ENCODE peak calls at places on chromosomes 6 and 20, in six cellular contexts. R is ovary, J is tibial nerve, M is SK-N-SH, O is GM12878, P is stomach. H is an unnamed sample.

GRCh38 chr6:150301871-150302800 is 66.7 kb upstream of the IYD start:
- DNase-seq in R (no peak), J (no peak), M (no peak), O (no peak), P (no peak), H (peak; percentile 23)

GRCh38 chr6:112357801-112358200 is 10.7 kb downstream of the RFPL4B start:
- DNase-seq in R (no peak), J (no peak), M (no peak), O (no peak), P (no peak), H (no peak)

GRCh38 chr6:16637635-16638034 is 123.6 kb downstream of the ATXN1 start:
- DNase-seq in R (no peak), J (no peak), M (no peak), O (no peak), P (no peak), H (no peak)

GRCh38 chr6:16625319-16626240 is 135.7 kb downstream of the ATXN1 start:
- DNase-seq in R (no peak), J (no peak), M (no peak), O (no peak), P (no peak), H (peak; percentile 2)

GRCh38 chr20:55919319-55919718 is 86.0 kb downstream of the CBLN4 start:
- DNase-seq in R (no peak), J (no peak), M (no peak), O (no peak), P (no peak), H (no peak)

GRCh38 chr6:84410377-84410776 is 182.9 kb upstream of the CEP162 start:
- DNase-seq in R (no peak), J (no peak), M (no peak), O (no peak), P (no peak), H (no peak)

GRCh38 chr20:32012159-32012682 is 2.0 kb downstream of the CCM2L start:
- DNase-seq in R (no peak), J (no peak), M (no peak), O (no peak), P (no peak), H (no peak)

GRCh38 chr6:116073765-116074450 is 13.2 kb upstream of the FRK start:
- DNase-seq in R (no peak), J (no peak), M (no peak), O (no peak), P (no peak), H (peak; percentile 39)

GRCh38 chr6:34514593-34515472 is 41.3 kb downstream of the SPDEF start:
- DNase-seq in R (peak; percentile 80), J (no peak), M (peak; percentile 94), O (no peak), P (no peak), H (no peak)

GRCh38 chr6:11710968-11711643 is 67.5 kb downstream of the ADTRP start:
- DNase-seq in R (no peak), J (no peak), M (no peak), O (no peak), P (no peak), H (no peak)

GRCh38 chr6:147417954-147418353 is 90.5 kb upstream of the SAMD5 start:
- DNase-seq in R (no peak), J (no peak), M (no peak), O (no peak), P (no peak), H (no peak)

GRCh38 chr6:16419636-16420331 is 181.4 kb downstream of the GMPR start:
- DNase-seq in R (no peak), J (no peak), M (no peak), O (peak; percentile 96), P (no peak), H (no peak)

GRCh38 chr20:20864346-20865096 is 152.1 kb upstream of the RALGAPA2 start:
- DNase-seq in R (no peak), J (no peak), M (no peak), O (no peak), P (no peak), H (peak; percentile 50)

GRCh38 chr6:149037026-149037734 is 280.3 kb upstream of the TAB2 start:
- DNase-seq in R (no peak), J (no peak), M (no peak), O (no peak), P (no peak), H (no peak)

GRCh38 chr6:41430875-41431274 is 95.5 kb downstream of the NCR2 start:
- DNase-seq in R (no peak), J (no peak), M (no peak), O (no peak), P (no peak), H (no peak)

GRCh38 chr6:168799067-168799466 is 358.1 kb downstream of the SMOC2 start:
- DNase-seq in R (no peak), J (no peak), M (no peak), O (no peak), P (no peak), H (no peak)

GRCh38 chr6:133835901-133836300 is 53.0 kb upstream of the TCF21 start:
- DNase-seq in R (no peak), J (no peak), M (no peak), O (no peak), P (no peak), H (no peak)

GRCh38 chr6:113672691-113673149 is 184.4 kb upstream of the MARCKS start:
- DNase-seq in R (peak; percentile 59), J (peak; percentile 49), M (peak; percentile 69), O (no peak), P (peak; percentile 45), H (no peak)

GRCh38 chr6:113671440-113671839 is 185.7 kb upstream of the MARCKS start:
- DNase-seq in R (no peak), J (no peak), M (no peak), O (no peak), P (no peak), H (no peak)

GRCh38 chr6:113676972-113677371 is 180.2 kb upstream of the MARCKS start:
- DNase-seq in R (no peak), J (no peak), M (no peak), O (no peak), P (no peak), H (no peak)

GRCh38 chr6:113676057-113676456 is 181.1 kb upstream of the MARCKS start:
- DNase-seq in R (no peak), J (no peak), M (no peak), O (no peak), P (peak; percentile 44), H (no peak)

DNA sequence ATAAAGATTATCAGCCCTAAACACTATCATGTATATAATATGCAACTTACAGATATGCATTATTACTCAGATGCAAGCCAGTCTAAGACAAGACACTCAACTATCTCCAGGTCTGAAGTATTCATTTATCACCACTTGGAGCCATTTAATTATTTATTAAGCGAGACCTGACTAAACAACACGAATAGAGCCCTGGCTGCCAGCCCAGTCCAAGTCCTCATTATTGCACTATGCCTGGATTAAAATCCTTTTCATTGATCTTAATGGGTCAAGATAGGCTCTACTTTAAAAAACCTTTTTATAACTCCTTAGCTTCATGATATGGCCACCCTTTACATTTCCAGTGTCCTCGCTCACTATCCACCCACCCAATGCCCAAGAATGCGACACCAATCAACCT is 183.1 kb upstream of the MARCKS start:
- DNase-seq in R (no peak), J (no peak), M (no peak), O (no peak), P (peak; percentile 48), H (no peak)
- TF ChIP-seq EP300 in R (no peak), J (no peak), M (no peak), O (no peak), P (no peak), H (no peak)

GRCh38 chr20:33516882-33517281 is 27.0 kb downstream of the CBFA2T2 start:
- DNase-seq in R (no peak), J (no peak), M (no peak), O (no peak), P (no peak), H (peak; percentile 47)

GRCh38 chr20:33515569-33516216 is 25.8 kb downstream of the CBFA2T2 start:
- DNase-seq in R (no peak), J (no peak), M (no peak), O (no peak), P (no peak), H (no peak)

GRCh38 chr20:33521461-33521860 is 31.6 kb downstream of the CBFA2T2 start:
- DNase-seq in R (no peak), J (no peak), M (no peak), O (no peak), P (no peak), H (no peak)

GRCh38 chr20:33522256-33522820 is 32.4 kb downstream of the CBFA2T2 start:
- DNase-seq in R (no peak), J (no peak), M (no peak), O (no peak), P (no peak), H (no peak)

DNA sequence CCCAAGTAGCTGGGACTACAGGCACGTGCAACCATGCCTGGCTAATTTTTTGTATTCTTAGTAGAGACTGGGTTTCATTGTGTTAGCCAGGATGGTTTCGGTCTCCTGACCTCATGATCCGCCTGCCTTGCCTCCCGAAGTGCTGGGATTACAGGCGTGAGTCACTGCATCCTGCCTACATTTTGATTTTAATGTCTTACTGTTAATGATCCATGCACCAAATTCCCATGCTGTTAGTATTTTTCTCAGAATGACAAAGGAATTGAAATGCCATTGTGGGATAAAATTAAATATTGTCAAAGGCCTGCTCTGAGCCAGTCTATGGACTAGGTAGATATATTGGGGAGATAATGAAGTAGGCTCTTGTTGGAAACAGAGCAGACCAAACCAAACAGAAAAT is 28.2 kb downstream of the CBFA2T2 start:
- DNase-seq in R (no peak), J (no peak), M (no peak), O (no peak), P (no peak), H (no peak)
- TF ChIP-seq EP300 in R (no peak), J (no peak), M (no peak), O (no peak), P (no peak), H (no peak)

DNA sequence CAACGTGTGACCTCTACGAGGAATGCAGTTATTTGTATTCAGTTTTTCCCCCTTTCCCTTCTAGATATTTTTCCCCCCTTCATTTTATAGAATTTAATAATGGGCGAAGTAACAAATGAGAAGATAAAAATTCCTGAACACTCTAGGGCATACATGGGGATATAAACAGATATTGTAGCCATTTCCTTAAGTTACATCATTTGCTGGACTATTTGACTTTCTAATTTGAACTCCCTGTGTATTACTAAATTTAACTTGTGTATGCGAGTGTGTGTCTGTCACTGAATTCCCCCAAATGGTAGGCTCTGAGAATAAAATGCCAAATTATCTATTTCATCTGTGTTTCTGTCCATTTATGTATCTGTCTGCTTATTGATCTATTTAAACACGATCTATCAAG is 99.0 kb upstream of the ZFP64 start:
- DNase-seq in R (no peak), J (no peak), M (no peak), O (no peak), P (no peak), H (no peak)
- TF ChIP-seq EP300 in R (no peak), J (no peak), M (no peak), O (no peak), P (no peak), H (no peak)

GRCh38 chr6:162710936-162711335 is 16.6 kb downstream of the PRKN start:
- DNase-seq in R (no peak), J (no peak), M (no peak), O (no peak), P (no peak), H (no peak)

GRCh38 chr6:162708971-162709370 is 18.6 kb downstream of the PRKN start:
- DNase-seq in R (no peak), J (no peak), M (no peak), O (no peak), P (no peak), H (no peak)

GRCh38 chr6:162711376-162711775 is 16.2 kb downstream of the PRKN start:
- DNase-seq in R (no peak), J (no peak), M (no peak), O (no peak), P (no peak), H (no peak)

GRCh38 chr6:162710438-162710837 is 17.1 kb downstream of the PRKN start:
- DNase-seq in R (no peak), J (no peak), M (no peak), O (no peak), P (no peak), H (no peak)

GRCh38 chr6:162709431-162709830 is 18.1 kb downstream of the PRKN start:
- DNase-seq in R (no peak), J (no peak), M (no peak), O (no peak), P (no peak), H (no peak)
- TF ChIP-seq EP300 in R (no peak), J (no peak), M (no peak), O (no peak), P (no peak), H (no peak)

H was measured in A549.